ENCODE peak calls at places on chromosomes 3 and 15, in six cellular contexts. One of them, this sample, is unnamed.

GRCh38 chr3:156189927-156190326 is 69.5 kb downstream of the KCNAB1 start:
- DNase-seq in G401: no peak
- DNase-seq in activated CD8-positive, alpha-beta T cell treated with anti-CD3 and anti-CD28 coated beads, Interleukin-2, amount 10 ng/mL, durations not matched to agents 7 days and 5 days: no peak
- DNase-seq in effector memory CD8-positive, alpha-beta T cell: no peak
- DNase-seq in NCI-H2171 treated with DMSO at 0.1 percent for 48 hours: no peak
- DNase-seq in thoracic aorta: no peak
- DNase-seq in this sample: no peak

GRCh38 chr15:68608206-68608843 is 29.5 kb downstream of the CORO2B start:
- DNase-seq in effector memory CD8-positive, alpha-beta T cell: no peak
- DNase-seq in G401: no peak
- DNase-seq in thoracic aorta: peak
- DNase-seq in NCI-H2171 treated with DMSO at 0.1 percent for 48 hours: no peak
- DNase-seq in activated CD8-positive, alpha-beta T cell treated with anti-CD3 and anti-CD28 coated beads, Interleukin-2, amount 10 ng/mL, durations not matched to agents 7 days and 5 days: no peak
- DNase-seq in this sample: no peak

GRCh38 chr15:77632760-77633133 is at the start of gene LINGO1:
- DNase-seq in NCI-H2171 treated with DMSO at 0.1 percent for 48 hours: peak
- DNase-seq in activated CD8-positive, alpha-beta T cell treated with anti-CD3 and anti-CD28 coated beads, Interleukin-2, amount 10 ng/mL, durations not matched to agents 7 days and 5 days: no peak
- DNase-seq in G401: peak
- DNase-seq in thoracic aorta: no peak
- DNase-seq in effector memory CD8-positive, alpha-beta T cell: no peak
- DNase-seq in this sample: no peak

GRCh38 chr15:69997701-69998273 is 99.9 kb downstream of the TLE3 start:
- DNase-seq in NCI-H2171 treated with DMSO at 0.1 percent for 48 hours: no peak
- DNase-seq in activated CD8-positive, alpha-beta T cell treated with anti-CD3 and anti-CD28 coated beads, Interleukin-2, amount 10 ng/mL, durations not matched to agents 7 days and 5 days: no peak
- DNase-seq in thoracic aorta: no peak
- DNase-seq in G401: peak
- DNase-seq in effector memory CD8-positive, alpha-beta T cell: no peak
- DNase-seq in this sample: no peak

GRCh38 chr15:61095804-61096506 is 133.1 kb downstream of the RORA start:
- DNase-seq in thoracic aorta: no peak
- DNase-seq in effector memory CD8-positive, alpha-beta T cell: no peak
- DNase-seq in NCI-H2171 treated with DMSO at 0.1 percent for 48 hours: no peak
- DNase-seq in activated CD8-positive, alpha-beta T cell treated with anti-CD3 and anti-CD28 coated beads, Interleukin-2, amount 10 ng/mL, durations not matched to agents 7 days and 5 days: no peak
- DNase-seq in G401: no peak
- DNase-seq in this sample: no peak

GRCh38 chr3:46496745-46497555 is 826 bp upstream of the RTP3 start:
- DNase-seq in thoracic aorta: no peak
- DNase-seq in effector memory CD8-positive, alpha-beta T cell: peak
- DNase-seq in NCI-H2171 treated with DMSO at 0.1 percent for 48 hours: no peak
- DNase-seq in G401: no peak
- DNase-seq in activated CD8-positive, alpha-beta T cell treated with anti-CD3 and anti-CD28 coated beads, Interleukin-2, amount 10 ng/mL, durations not matched to agents 7 days and 5 days: peak
- DNase-seq in this sample: peak

GRCh38 chr3:169085827-169086226 is 577.7 kb downstream of the MECOM start:
- DNase-seq in NCI-H2171 treated with DMSO at 0.1 percent for 48 hours: no peak
- DNase-seq in thoracic aorta: no peak
- DNase-seq in effector memory CD8-positive, alpha-beta T cell: no peak
- DNase-seq in activated CD8-positive, alpha-beta T cell treated with anti-CD3 and anti-CD28 coated beads, Interleukin-2, amount 10 ng/mL, durations not matched to agents 7 days and 5 days: no peak
- DNase-seq in G401: no peak
- DNase-seq in this sample: no peak

GRCh38 chr3:11556851-11557644 is 86.7 kb downstream of the VGLL4 start:
- DNase-seq in NCI-H2171 treated with DMSO at 0.1 percent for 48 hours: peak
- DNase-seq in G401: peak
- DNase-seq in activated CD8-positive, alpha-beta T cell treated with anti-CD3 and anti-CD28 coated beads, Interleukin-2, amount 10 ng/mL, durations not matched to agents 7 days and 5 days: no peak
- DNase-seq in thoracic aorta: no peak
- DNase-seq in effector memory CD8-positive, alpha-beta T cell: no peak
- DNase-seq in this sample: no peak

GRCh38 chr3:123447749-123448502 is 964 bp downstream of the ADCY5 start:
- DNase-seq in effector memory CD8-positive, alpha-beta T cell: peak
- DNase-seq in G401: no peak
- DNase-seq in activated CD8-positive, alpha-beta T cell treated with anti-CD3 and anti-CD28 coated beads, Interleukin-2, amount 10 ng/mL, durations not matched to agents 7 days and 5 days: peak
- DNase-seq in thoracic aorta: no peak
- DNase-seq in NCI-H2171 treated with DMSO at 0.1 percent for 48 hours: peak
- DNase-seq in this sample: peak

GRCh38 chr3:14360123-14360881 is 42.1 kb upstream of the SLC6A6 start:
- DNase-seq in NCI-H2171 treated with DMSO at 0.1 percent for 48 hours: no peak
- DNase-seq in thoracic aorta: no peak
- DNase-seq in G401: no peak
- DNase-seq in effector memory CD8-positive, alpha-beta T cell: no peak
- DNase-seq in activated CD8-positive, alpha-beta T cell treated with anti-CD3 and anti-CD28 coated beads, Interleukin-2, amount 10 ng/mL, durations not matched to agents 7 days and 5 days: no peak
- DNase-seq in this sample: no peak

GRCh38 chr15:63495780-63496179 is 8.6 kb upstream of the USP3 start:
- DNase-seq in NCI-H2171 treated with DMSO at 0.1 percent for 48 hours: peak
- DNase-seq in thoracic aorta: no peak
- DNase-seq in activated CD8-positive, alpha-beta T cell treated with anti-CD3 and anti-CD28 coated beads, Interleukin-2, amount 10 ng/mL, durations not matched to agents 7 days and 5 days: no peak
- DNase-seq in G401: no peak
- DNase-seq in effector memory CD8-positive, alpha-beta T cell: no peak
- DNase-seq in this sample: no peak

GRCh38 chr15:70327328-70328136 is 229.8 kb upstream of the TLE3 start:
- DNase-seq in effector memory CD8-positive, alpha-beta T cell: no peak
- DNase-seq in G401: no peak
- DNase-seq in NCI-H2171 treated with DMSO at 0.1 percent for 48 hours: no peak
- DNase-seq in activated CD8-positive, alpha-beta T cell treated with anti-CD3 and anti-CD28 coated beads, Interleukin-2, amount 10 ng/mL, durations not matched to agents 7 days and 5 days: no peak
- DNase-seq in thoracic aorta: no peak
- DNase-seq in this sample: no peak

GRCh38 chr15:78840661-78841060 is 29.4 kb upstream of the ADAMTS7 start:
- DNase-seq in G401: no peak
- DNase-seq in NCI-H2171 treated with DMSO at 0.1 percent for 48 hours: no peak
- DNase-seq in effector memory CD8-positive, alpha-beta T cell: no peak
- DNase-seq in activated CD8-positive, alpha-beta T cell treated with anti-CD3 and anti-CD28 coated beads, Interleukin-2, amount 10 ng/mL, durations not matched to agents 7 days and 5 days: no peak
- DNase-seq in thoracic aorta: no peak
- DNase-seq in this sample: no peak

This sample was measured in activated CD4-positive, alpha-beta memory T cell treated with anti-CD3 and anti-CD28 coated beads, Interleukin-2, amount 10 ng/mL, durations not matched to agents 7 days and 5 days.